ENCODE peak calls at places on chromosomes 12 and 14, in eight cellular contexts. I is HL-60, V is IMR-90, E is astrocyte, R is RWPE2, H is lower leg skin, Y is transverse colon, T is AG04450. L is an unnamed sample.

GRCh38 chr14:34450958-34451357 is 11.1 kb downstream of the SPTSSA start:
- DNase-seq in H (no peak), T (no peak), E (no peak), V (no peak), I (no peak), Y (no peak), R (no peak), L (no peak)

GRCh38 chr12:6899837-6900519 is 4.6 kb upstream of the LRRC23 start:
- DNase-seq in R (no peak), Y (peak; percentile 85), E (peak; percentile 75), T (no peak), H (peak; percentile 62), V (peak; percentile 38), I (peak; percentile 85), L (no peak)

GRCh38 chr12:50845021-50845647 is 2.4 kb downstream of the TMPRSS12 start:
- DNase-seq in V (peak; percentile 33), I (no peak), T (no peak), E (no peak), R (no peak), H (no peak), Y (no peak), L (peak; percentile 25)

GRCh38 chr12:538731-539539 is 79.2 kb downstream of the B4GALNT3 start:
- DNase-seq in I (peak; percentile 60), E (peak; percentile 62), Y (peak; percentile 90), H (no peak), V (peak; percentile 42), R (no peak), T (no peak), L (peak; percentile 47)

GRCh38 chr12:53791735-53792326 is 40.1 kb upstream of the CISTR start:
- DNase-seq in T (no peak), V (no peak), R (no peak), Y (no peak), H (no peak), E (no peak), I (peak; percentile 8), L (no peak)

GRCh38 chr12:40016960-40017359 is 88.9 kb downstream of the SLC2A13 start:
- DNase-seq in T (peak; percentile 4), V (peak; percentile 89), H (no peak), Y (peak; percentile 26), R (no peak), I (no peak), E (peak; percentile 4), L (no peak)

GRCh38 chr14:100476012-100476822 is 111.0 kb downstream of the BEGAIN start:
- DNase-seq in T (peak; percentile 76), I (no peak), Y (peak; percentile 42), V (peak; percentile 98), R (no peak), E (peak; percentile 100), H (no peak), L (no peak)

GRCh38 chr14:92950773-92951172 is 27.8 kb downstream of the CHGA start:
- DNase-seq in E (no peak), I (no peak), H (no peak), Y (no peak), V (no peak), T (no peak), R (no peak), L (no peak)

GRCh38 chr12:61654698-61655097 is 605.5 kb upstream of the USP15 start:
- DNase-seq in E (no peak), R (no peak), V (no peak), Y (no peak), I (no peak), H (no peak), T (no peak), L (no peak)

GRCh38 chr12:82176016-82176415 is 182.2 kb downstream of the CCDC59 start:
- DNase-seq in R (no peak), Y (no peak), I (no peak), T (no peak), H (no peak), E (no peak), V (no peak), L (no peak)

GRCh38 chr12:25257590-25258324 is 7.0 kb upstream of the KRAS start:
- DNase-seq in I (no peak), T (no peak), V (no peak), H (no peak), Y (no peak), E (no peak), R (no peak), L (no peak)

GRCh38 chr14:32757568-32757967 is 181.1 kb upstream of the NPAS3 start:
- DNase-seq in R (no peak), T (no peak), H (no peak), I (no peak), E (peak; percentile 32), Y (no peak), V (no peak), L (no peak)

GRCh38 chr12:33247625-33248024 is 192.0 kb downstream of the SYT10 start:
- DNase-seq in E (no peak), H (no peak), Y (no peak), I (no peak), T (no peak), V (no peak), R (no peak), L (no peak)

GRCh38 chr12:33248364-33248763 is 191.3 kb downstream of the SYT10 start:
- DNase-seq in V (no peak), T (no peak), Y (no peak), R (no peak), E (no peak), I (no peak), H (no peak), L (no peak)

GRCh38 chr12:33251548-33251947 is 188.1 kb downstream of the SYT10 start:
- DNase-seq in V (no peak), E (no peak), I (no peak), H (no peak), T (no peak), Y (no peak), R (no peak), L (no peak)

GRCh38 chr12:33253123-33253522 is 186.5 kb downstream of the SYT10 start:
- DNase-seq in H (no peak), I (no peak), R (no peak), Y (no peak), T (no peak), E (no peak), V (no peak), L (no peak)
- H3K4me3 ChIP-seq in H (no peak overlapping the region), I (no peak overlapping the region), R (no peak overlapping the region), Y (no peak overlapping the region), T (no peak overlapping the region), E (no peak overlapping the region), V (no peak overlapping the region), L (no peak overlapping the region)

DNA sequence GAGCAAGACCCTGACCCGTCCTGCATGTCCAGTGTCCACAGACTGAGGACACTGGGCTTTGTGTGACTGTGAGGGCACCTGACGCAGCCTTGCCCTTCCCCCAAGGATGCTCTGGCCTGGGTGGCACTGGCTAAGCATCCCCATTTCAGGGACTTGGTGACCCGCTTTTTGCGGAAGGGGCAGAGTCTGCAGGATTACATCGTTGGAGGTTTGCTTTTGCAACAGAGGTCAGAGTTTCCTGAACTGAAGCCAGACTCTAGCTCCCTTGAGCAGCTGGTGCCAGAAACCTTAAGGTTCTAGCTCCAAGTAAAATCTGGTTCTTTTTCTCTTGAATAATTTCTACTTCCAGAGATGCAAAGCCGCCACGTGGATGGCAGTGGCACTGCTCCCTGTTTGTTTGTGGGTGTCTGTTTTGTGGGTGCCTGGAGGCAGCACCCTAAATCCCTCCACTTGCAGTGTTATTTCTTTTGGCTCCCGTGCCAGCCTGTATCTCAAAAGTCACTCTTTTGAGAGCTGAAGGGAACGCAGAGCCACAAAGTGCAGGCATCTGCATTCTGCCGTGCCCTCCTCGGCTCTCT is 184.7 kb downstream of the TSPAN9 start:
- DNase-seq in I (peak; percentile 3), H (no peak), Y (no peak), T (no peak), E (no peak), V (peak; percentile 28), R (no peak), L (no peak)
- TF ChIP-seq CTCF in I (no peak), H (no peak), Y (no peak), T (peak; percentile 47), E (no peak), V (peak; percentile 3), R (no peak), L (peak; percentile 45)

DNA sequence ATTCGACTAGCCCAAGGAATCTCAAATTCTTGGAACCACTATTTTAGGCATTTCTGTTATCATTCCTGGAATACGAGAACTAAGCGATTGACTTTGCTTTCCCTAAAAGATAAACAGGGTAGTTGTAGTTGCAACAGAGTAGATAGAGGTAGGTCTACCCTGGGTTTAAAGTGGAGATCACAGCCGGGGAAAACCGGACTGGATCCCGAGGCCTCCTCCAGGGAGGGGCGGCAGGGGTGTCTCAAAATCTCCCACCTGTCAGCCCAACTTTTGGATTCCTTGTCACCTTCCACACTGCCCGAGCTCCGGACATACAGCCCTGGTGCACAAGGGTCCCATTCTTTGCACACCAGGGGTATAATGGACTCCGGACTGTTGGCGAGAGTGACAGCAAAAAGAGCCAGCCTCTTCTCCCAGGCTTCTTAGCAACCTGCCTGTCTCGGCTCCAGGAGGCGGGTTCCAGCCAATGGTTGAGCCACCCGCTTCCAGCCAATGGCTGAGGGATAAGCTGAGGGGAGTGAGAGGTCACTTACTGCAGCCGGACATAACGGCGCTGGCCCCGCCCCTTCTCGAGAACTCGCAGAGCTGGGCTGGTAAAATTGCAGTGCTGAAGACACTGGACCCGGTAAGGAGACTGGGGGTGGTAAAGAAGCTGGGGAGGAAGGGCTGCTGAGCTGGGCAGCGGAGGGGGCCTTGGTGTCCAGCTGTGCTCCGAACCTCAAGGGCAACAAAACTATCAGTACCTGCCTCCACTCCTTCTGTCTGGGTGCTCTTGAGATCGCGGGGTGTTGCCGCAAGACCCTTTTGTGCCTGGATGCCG is at the start of gene SUOX:
- DNase-seq in I (peak; percentile 96), R (peak; percentile 95), V (peak; percentile 96), H (peak; percentile 96), T (peak; percentile 94), E (peak; percentile 95), Y (peak; percentile 97), L (peak; percentile 74)
- H3K4me3 ChIP-seq in I (peak within 1 kb of the TSS; percentile 74), R (peak within 1 kb of the TSS; percentile 45), V (peak within 1 kb of the TSS; percentile 68), H (peak within 1 kb of the TSS; percentile 39), T (peak within 1 kb of the TSS; percentile 97), E (peak within 1 kb of the TSS; percentile 85), Y (peak within 1 kb of the TSS; percentile 67), L (peak within 1 kb of the TSS; percentile 83)

DNA sequence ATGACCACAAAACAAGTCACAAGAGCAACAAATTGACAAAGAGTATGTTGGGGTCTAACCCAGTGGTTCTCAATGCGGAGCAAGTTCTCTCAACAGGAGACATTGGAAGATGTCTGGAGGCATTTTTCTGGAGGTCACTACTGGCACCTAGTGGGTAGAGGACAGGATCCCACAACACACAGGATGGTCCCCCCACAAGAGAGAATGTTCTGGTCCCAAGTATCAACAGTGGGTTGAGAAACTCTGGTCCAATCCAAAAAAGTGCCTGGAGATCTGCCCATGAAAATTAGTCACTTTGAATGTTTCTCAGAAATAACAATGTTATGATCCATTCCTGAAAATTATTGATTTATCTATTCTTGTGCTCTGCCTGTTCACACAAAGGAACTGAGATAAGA is 3.3 kb downstream of the SSH1 start:
- DNase-seq in Y (no peak), R (no peak), T (peak; percentile 71), I (peak; percentile 25), V (peak; percentile 95), H (no peak), E (peak; percentile 93), L (peak; percentile 57)
- TF ChIP-seq CTCF in Y (no peak), R (peak; percentile 60), T (peak; percentile 48), I (no peak), V (peak; percentile 65), H (no peak), E (peak; percentile 44), L (peak; percentile 60)